ENCODE peak calls at places on chromosomes 2 and 18, in six cellular contexts. A, D, X, I, Q and F are unnamed samples.

GRCh38 chr2:105879798-105880300 is 135.1 kb downstream of the NCK2 start:
- DNase-seq in X (no peak), A (no peak), D (no peak), Q (no peak), I (no peak), F (no peak)

GRCh38 chr2:98391581-98392270 is 45.5 kb downstream of the CNGA3 start:
- DNase-seq in D (no peak), Q (no peak), I (no peak), A (no peak), X (no peak), F (no peak)

GRCh38 chr2:31710121-31710520 is 129.4 kb upstream of the SRD5A2 start:
- DNase-seq in X (peak; percentile 43), I (no peak), D (no peak), Q (no peak), A (no peak), F (no peak)

GRCh38 chr18:72107647-72108046 is 436.5 kb downstream of the CBLN2 start:
- DNase-seq in A (peak; percentile 1), X (no peak), Q (no peak), I (no peak), D (no peak), F (no peak)

GRCh38 chr18:50128506-50129271 is 66.3 kb downstream of the MYO5B start:
- DNase-seq in Q (no peak), X (peak; percentile 98), I (no peak), A (no peak), D (no peak), F (no peak)

GRCh38 chr2:237213325-237214040 is 127.8 kb downstream of the COPS8 start:
- DNase-seq in D (no peak), A (peak; percentile 18), X (no peak), I (no peak), Q (peak; percentile 67), F (no peak)

GRCh38 chr2:71887196-71887595 is 260.5 kb downstream of the CYP26B1 start:
- DNase-seq in D (no peak), A (no peak), X (no peak), Q (no peak), I (no peak), F (no peak)

GRCh38 chr2:41709702-41710599 is 337.9 kb upstream of the PKDCC start:
- DNase-seq in A (no peak), Q (no peak), X (no peak), D (no peak), I (no peak), F (no peak)

GRCh38 chr2:172864182-172864581 is 128.5 kb downstream of the RAPGEF4 start:
- DNase-seq in A (peak; percentile 29), Q (peak; percentile 62), I (no peak), D (peak; percentile 35), X (peak; percentile 54), F (no peak)

GRCh38 chr2:37219046-37219445 is 12.3 kb downstream of the CEBPZ start:
- DNase-seq in I (no peak), A (no peak), X (no peak), D (no peak), Q (no peak), F (no peak)

GRCh38 chr2:1874101-1874865 is 130.0 kb upstream of the PXDN start:
- DNase-seq in A (no peak), X (no peak), D (no peak), I (no peak), Q (no peak), F (no peak)

GRCh38 chr2:128607981-128608506 is 289.4 kb upstream of the HS6ST1 start:
- DNase-seq in Q (no peak), D (peak; percentile 55), I (no peak), X (no peak), A (no peak), F (no peak)

GRCh38 chr18:55586841-55587240 is 1.2 kb downstream of the TCF4 start:
- DNase-seq in D (no peak), I (no peak), X (no peak), Q (no peak), A (peak; percentile 53), F (no peak)

GRCh38 chr2:12715878-12716249 is 872 bp upstream of the TRIB2 start:
- DNase-seq in A (peak; percentile 84), D (peak; percentile 79), I (peak; percentile 74), X (peak; percentile 94), Q (peak; percentile 66), F (no peak)

GRCh38 chr2:26587966-26588365 is 53.2 kb downstream of the CIB4 start:
- DNase-seq in I (no peak), D (no peak), X (no peak), A (no peak), Q (no peak), F (no peak)

GRCh38 chr18:657311-657997 is at the start of gene TYMS:
- DNase-seq in I (no peak), Q (peak; percentile 24), X (peak; percentile 83), D (peak; percentile 82), A (peak; percentile 58), F (no peak)

GRCh38 chr2:241866896-241867631 is 2.5 kb upstream of the RTP5 start:
- DNase-seq in I (no peak), X (no peak), A (no peak), D (peak; percentile 33), Q (peak; percentile 14), F (no peak)

GRCh38 chr18:46481048-46481846 is 175.8 kb downstream of the LOXHD1 start:
- DNase-seq in A (peak; percentile 37), D (no peak), X (peak; percentile 42), Q (no peak), I (peak; percentile 19), F (no peak)

GRCh38 chr2:55391155-55391554 is 28.5 kb downstream of the CCDC88A start:
- DNase-seq in A (no peak), I (no peak), D (no peak), X (peak; percentile 5), Q (no peak), F (no peak)

GRCh38 chr2:235515364-235515742 is 21.5 kb downstream of the AGAP1 start:
- DNase-seq in D (no peak), X (no peak), I (no peak), A (no peak), Q (no peak), F (no peak)
- H3K36me3 ChIP-seq in D (no peaks in the 10 kb centered on the region), X (no peaks in the 10 kb centered on the region), I (no peaks in the 10 kb centered on the region), A (no peaks in the 10 kb centered on the region), Q (no peaks in the 10 kb centered on the region), F (no peaks in the 10 kb centered on the region)

DNA sequence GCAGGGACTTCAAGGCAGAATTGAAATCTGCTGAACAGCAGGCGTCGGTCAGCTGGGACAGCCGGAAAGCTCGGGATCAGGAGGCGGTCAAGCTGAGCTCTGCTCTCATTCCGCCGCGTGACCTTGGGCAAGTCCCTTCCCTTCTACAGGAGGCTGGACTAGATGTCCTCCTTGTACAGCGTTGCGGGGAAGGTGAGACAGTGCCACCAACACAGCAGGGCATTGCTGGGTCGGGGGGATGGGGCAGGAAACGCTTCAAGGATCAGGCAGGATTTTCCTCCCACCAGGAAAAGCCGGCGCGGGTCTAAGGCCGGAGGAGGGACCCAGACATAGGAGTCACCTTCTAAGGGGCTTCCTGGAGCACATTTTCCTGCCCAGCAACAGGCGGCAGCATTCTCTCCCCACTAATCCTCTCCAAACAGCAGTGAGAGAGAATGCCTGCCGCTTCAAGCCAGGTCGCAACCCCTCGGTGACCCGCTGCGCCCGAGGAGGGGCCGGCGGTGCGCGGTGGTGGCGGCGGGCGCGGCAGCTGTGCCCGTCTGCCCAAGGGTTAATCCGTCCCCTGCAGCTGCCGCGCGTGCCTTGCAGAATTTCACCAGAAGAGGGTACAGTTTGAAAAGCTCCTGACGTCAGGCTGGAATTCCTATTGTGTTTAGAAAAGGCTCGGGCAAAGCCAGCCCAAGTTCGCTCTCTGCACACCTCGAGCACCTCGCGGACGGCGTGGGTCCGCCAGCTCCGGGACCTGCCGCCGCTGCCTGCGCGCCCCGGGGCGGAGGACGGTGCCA is at the start of gene KCNF1:
- DNase-seq in X (peak; percentile 18), I (no peak), D (no peak), Q (no peak), A (peak; percentile 66), F (no peak)
- H3K4me3 ChIP-seq in X (peak within 1 kb of the TSS; percentile 36), I (no peak within 1 kb of the TSS), D (peak within 1 kb of the TSS; percentile 45), Q (peak within 1 kb of the TSS; percentile 52), A (peak within 1 kb of the TSS; percentile 25), F (peak within 1 kb of the TSS; percentile 23)

GRCh38 chr18:75730249-75730648 is 302.7 kb upstream of the SMIM21 start:
- DNase-seq in D (no peak), X (no peak), A (no peak), Q (no peak), I (no peak), F (no peak)
- H3K36me3 ChIP-seq in D (no peaks in the 10 kb centered on the region), X (no peaks in the 10 kb centered on the region), A (no peaks in the 10 kb centered on the region), Q (no peaks in the 10 kb centered on the region), I (no peaks in the 10 kb centered on the region), F (no peaks in the 10 kb centered on the region)

GRCh38 chr2:208359632-208359986 is 47.0 kb upstream of the PTH2R start:
- DNase-seq in Q (no peak), I (no peak), X (no peak), A (no peak), D (peak; percentile 69), F (no peak)
- H3K4me3 ChIP-seq in Q (no peak overlapping the region), I (no peak overlapping the region), X (no peak overlapping the region), A (no peak overlapping the region), D (no peak overlapping the region), F (no peak overlapping the region)

GRCh38 chr18:51227660-51228059 is 30.2 kb upstream of the MEX3C start:
- DNase-seq in A (no peak), Q (no peak), D (no peak), I (no peak), X (no peak), F (no peak)
- H3K36me3 ChIP-seq in A (no peaks in the 10 kb centered on the region), Q (no peaks in the 10 kb centered on the region), D (no peaks in the 10 kb centered on the region), I (no peaks in the 10 kb centered on the region), X (no peaks in the 10 kb centered on the region), F (no peaks in the 10 kb centered on the region)